ENCODE peak calls at places on chromosomes 6 and 20, in seven cellular contexts. G is IMR-90; N is aorta; T is CD4-positive, alpha-beta T cell; E is fibroblast of lung; B is effector memory CD4-positive, alpha-beta T cell; Y is CD8-positive, alpha-beta T cell. L is an unnamed sample.

GRCh38 chr6:88381289-88381642 is 215.1 kb upstream of the CNR1 start:
- DNase-seq in G (no peak), N (no peak), T (no peak), E (no peak), B (no peak), Y (no peak), L (no peak)

GRCh38 chr6:10510592-10511367 is 10.4 kb upstream of the GCNT2 start:
- DNase-seq in G (peak; percentile 15), N (peak; percentile 81), T (peak; percentile 9), E (peak; percentile 63), B (no peak), Y (no peak), L (peak; percentile 39)

GRCh38 chr6:56374841-56375369 is 127.5 kb upstream of the COL21A1 start:
- DNase-seq in G (peak; percentile 65), N (no peak), T (no peak), E (peak; percentile 88), B (no peak), Y (no peak), L (no peak)

GRCh38 chr6:162151050-162151658 is 576.4 kb downstream of the PRKN start:
- DNase-seq in G (no peak), N (no peak), T (no peak), E (peak; percentile 61), B (no peak), Y (no peak), L (peak; percentile 49)

GRCh38 chr6:84854801-84855400 is 90.5 kb upstream of the TBX18 start:
- DNase-seq in G (no peak), N (no peak), T (no peak), E (no peak), B (no peak), Y (no peak), L (no peak)

GRCh38 chr6:114718716-114719270 is 376.0 kb upstream of the HS3ST5 start:
- DNase-seq in G (no peak), N (no peak), T (no peak), E (no peak), B (no peak), Y (no peak), L (no peak)

GRCh38 chr20:62123450-62124118 is 1.3 kb downstream of the LSM14B start:
- DNase-seq in G (peak; percentile 51), N (no peak), T (no peak), E (peak; percentile 33), B (no peak), Y (no peak), L (no peak)

GRCh38 chr6:22250486-22250885 is 46.4 kb downstream of the PRL start:
- DNase-seq in G (no peak), N (no peak), T (no peak), E (no peak), B (no peak), Y (no peak), L (no peak)

GRCh38 chr20:26208296-26209091 is 511.8 kb upstream of the ZNF337 start:
- DNase-seq in G (no peak), N (peak; percentile 75), T (peak; percentile 59), E (no peak), B (no peak), Y (peak; percentile 22), L (peak; percentile 30)

GRCh38 chr20:21509597-21510331 is 4.1 kb downstream of the NKX2-2 start:
- DNase-seq in G (peak; percentile 25), N (no peak), T (no peak), E (peak; percentile 27), B (no peak), Y (no peak), L (no peak)

GRCh38 chr20:38804682-38805501 is 605 bp upstream of the PPP1R16B start:
- DNase-seq in G (no peak), N (no peak), T (peak; percentile 67), E (no peak), B (peak; percentile 78), Y (peak; percentile 72), L (no peak)

GRCh38 chr6:14877758-14878157 is 368.1 kb upstream of the JARID2 start:
- DNase-seq in G (no peak), N (no peak), T (no peak), E (no peak), B (no peak), Y (no peak), L (no peak)

GRCh38 chr6:50720623-50721022 is 7.3 kb downstream of the TFAP2D start:
- DNase-seq in G (no peak), N (no peak), T (no peak), E (no peak), B (no peak), Y (no peak), L (no peak)

GRCh38 chr6:18183736-18184135 is 28.5 kb downstream of the KDM1B start:
- DNase-seq in G (peak; percentile 27), N (no peak), T (no peak), E (peak; percentile 43), B (no peak), Y (no peak), L (no peak)

GRCh38 chr20:10079964-10080363 is 45.2 kb downstream of the ANKEF1 start:
- DNase-seq in G (peak; percentile 69), N (no peak), T (no peak), E (peak; percentile 91), B (no peak), Y (no peak), L (no peak)

GRCh38 chr20:30484009-30484748 is 773.3 kb upstream of the DEFB115 start:
- DNase-seq in G (no peak), N (peak; percentile 68), T (no peak), E (no peak), B (no peak), Y (no peak), L (no peak)

GRCh38 chr6:5315883-5316282 is 54.6 kb downstream of the FARS2 start:
- DNase-seq in G (peak; percentile 89), N (no peak), T (no peak), E (no peak), B (no peak), Y (no peak), L (no peak)

GRCh38 chr6:12608016-12608860 is 108.3 kb upstream of the PHACTR1 start:
- DNase-seq in G (peak; percentile 40), N (no peak), T (no peak), E (no peak), B (no peak), Y (no peak), L (no peak)

GRCh38 chr20:38084425-38084951 is 50.9 kb downstream of the RPRD1B start:
- DNase-seq in G (peak; percentile 82), N (no peak), T (no peak), E (peak; percentile 89), B (no peak), Y (no peak), L (no peak)

GRCh38 chr20:46010491-46011405 is 2.0 kb downstream of the MMP9 start:
- DNase-seq in G (peak; percentile 7), N (no peak), T (peak; percentile 53), E (no peak), B (peak; percentile 51), Y (no peak), L (no peak)

GRCh38 chr6:6764764-6765434 is 176.4 kb downstream of the LY86 start:
- DNase-seq in G (no peak), N (no peak), T (no peak), E (no peak), B (no peak), Y (no peak), L (no peak)

GRCh38 chr20:44234566-44235317 is 12.4 kb upstream of the GDAP1L1 start:
- DNase-seq in G (no peak), N (no peak), T (no peak), E (peak; percentile 8), B (no peak), Y (no peak), L (no peak)

GRCh38 chr6:89596484-89596883 is 42.1 kb downstream of the LYRM2 start:
- DNase-seq in G (no peak), N (no peak), T (no peak), E (no peak), B (no peak), Y (no peak), L (no peak)

GRCh38 chr20:57263127-57263609 is 3.3 kb downstream of the BMP7 start:
- DNase-seq in G (no peak), N (no peak), T (no peak), E (no peak), B (no peak), Y (no peak), L (no peak)
- H3K27me3 ChIP-seq in G (peaks cover 73% of the 10 kb centered on the region), N (no peaks in the 10 kb centered on the region), T (peaks cover 87% of the 10 kb centered on the region), E (peaks cover 35% of the 10 kb centered on the region), B (peaks cover 15% of the 10 kb centered on the region), Y (peaks cover 3% of the 10 kb centered on the region), L (peaks cover 64% of the 10 kb centered on the region)

DNA sequence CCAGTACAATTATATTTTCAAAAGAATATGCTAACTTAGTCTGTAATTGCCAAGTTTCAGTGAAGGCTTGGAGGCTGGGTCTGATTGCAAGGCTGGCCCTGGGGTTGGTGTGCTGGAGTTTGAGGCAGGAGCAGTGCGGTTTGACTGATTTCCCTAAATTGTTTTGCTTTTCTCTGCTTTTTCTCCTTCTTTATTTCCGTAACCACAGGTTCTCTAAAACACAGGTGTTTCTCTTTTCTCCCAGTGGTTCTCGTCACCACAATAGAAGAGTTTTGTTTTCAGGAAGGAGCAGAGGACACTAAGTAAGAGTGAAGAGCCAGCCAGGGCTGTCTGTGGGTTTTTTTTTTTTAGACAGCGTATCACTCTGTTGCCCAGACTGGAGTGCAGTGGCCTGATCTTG is 8.2 kb upstream of the SNX9 start:
- DNase-seq in G (no peak), N (no peak), T (no peak), E (no peak), B (no peak), Y (no peak), L (no peak)
- H3K27me3 ChIP-seq in G (no peaks in the 10 kb centered on the region), N (no peaks in the 10 kb centered on the region), T (no peaks in the 10 kb centered on the region), E (no peaks in the 10 kb centered on the region), B (no peaks in the 10 kb centered on the region), Y (no peaks in the 10 kb centered on the region), L (no peaks in the 10 kb centered on the region)

GRCh38 chr6:168342626-168343025 is 23.0 kb upstream of the DACT2 start:
- DNase-seq in G (no peak), N (no peak), T (no peak), E (no peak), B (no peak), Y (no peak), L (no peak)

GRCh38 chr6:168345896-168346754 is 26.5 kb upstream of the DACT2 start:
- DNase-seq in G (no peak), N (no peak), T (no peak), E (no peak), B (no peak), Y (no peak), L (no peak)

GRCh38 chr6:168343239-168344167 is 23.9 kb upstream of the DACT2 start:
- DNase-seq in G (no peak), N (no peak), T (no peak), E (no peak), B (no peak), Y (no peak), L (no peak)

GRCh38 chr6:168345266-168345665 is 25.7 kb upstream of the DACT2 start:
- DNase-seq in G (no peak), N (no peak), T (no peak), E (no peak), B (no peak), Y (no peak), L (no peak)

DNA sequence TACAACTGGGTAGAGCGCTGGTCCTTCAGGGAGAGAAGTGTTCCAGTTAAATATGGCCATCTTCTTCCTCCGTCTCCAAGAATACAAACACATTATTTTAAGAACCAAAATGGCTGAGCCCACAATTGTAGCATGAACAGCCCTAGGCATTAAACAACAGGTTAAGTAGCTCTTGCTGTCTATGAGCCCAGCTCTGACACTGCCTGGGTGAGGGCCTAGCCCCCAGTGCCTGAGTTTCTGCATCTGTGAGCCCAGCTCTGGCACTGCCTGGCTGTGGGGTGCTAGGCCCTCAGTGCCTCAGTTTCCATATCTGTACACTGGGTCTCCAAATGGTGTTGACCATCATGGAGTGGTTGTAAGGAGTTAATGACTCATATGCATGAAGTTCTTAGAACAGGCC is 24.8 kb upstream of the DACT2 start:
- DNase-seq in G (no peak), N (no peak), T (no peak), E (no peak), B (no peak), Y (no peak), L (no peak)
- H3K27me3 ChIP-seq in G (no peaks in the 10 kb centered on the region), N (no peaks in the 10 kb centered on the region), T (peaks cover 9% of the 10 kb centered on the region), E (no peaks in the 10 kb centered on the region), B (peaks cover 3% of the 10 kb centered on the region), Y (no peaks in the 10 kb centered on the region), L (no peaks in the 10 kb centered on the region)

GRCh38 chr6:166268431-166268830 is 39.8 kb downstream of the PRR18 start:
- DNase-seq in G (no peak), N (no peak), T (no peak), E (no peak), B (no peak), Y (no peak), L (no peak)
- H3K27me3 ChIP-seq in G (peaks cover 19% of the 10 kb centered on the region), N (no peaks in the 10 kb centered on the region), T (no peaks in the 10 kb centered on the region), E (no peaks in the 10 kb centered on the region), B (no peaks in the 10 kb centered on the region), Y (no peaks in the 10 kb centered on the region), L (peaks cover 7% of the 10 kb centered on the region)

L was measured in dorsolateral prefrontal cortex.